ENCODE peak calls at places on chromosomes 2 and 18, in four cellular contexts. M is esophagus muscularis mucosa, G is transverse colon, J is GM12865. S is an unnamed sample.

GRCh38 chr2:182541268-182541667 is 114.4 kb upstream of the PDE1A start:
- DNase-seq in M (no peak), G (no peak), J (peak), S (no peak)

GRCh38 chr2:39469807-39470206 is 32.7 kb upstream of the MAP4K3 start:
- DNase-seq in M (no peak), G (peak), J (peak), S (no peak)

GRCh38 chr2:25832897-25833296 is 45.4 kb downstream of the ASXL2 start:
- DNase-seq in M (no peak), G (no peak), J (no peak), S (no peak)

GRCh38 chr2:134410831-134411231 is 157.0 kb downstream of the MGAT5 start:
- DNase-seq in M (no peak), G (peak), J (no peak), S (no peak)

GRCh38 chr2:20061476-20061875 is 10.0 kb upstream of the LAPTM4A start:
- DNase-seq in M (no peak), G (no peak), J (no peak), S (no peak)

GRCh38 chr2:31125918-31126695 is 12.1 kb downstream of the GALNT14 start:
- DNase-seq in M (peak), G (no peak), J (no peak), S (no peak)

GRCh38 chr2:226649871-226650660 is 149.6 kb downstream of the IRS1 start:
- DNase-seq in M (peak), G (peak), J (peak), S (peak)

GRCh38 chr2:238905224-238905623 is 57.3 kb downstream of the TWIST2 start:
- DNase-seq in M (no peak), G (no peak), J (no peak), S (no peak)

GRCh38 chr2:135257383-135258090 is 205.4 kb downstream of the RAB3GAP1 start:
- DNase-seq in M (peak), G (no peak), J (no peak), S (no peak)

GRCh38 chr2:150676747-150677382 is 189.4 kb upstream of the RND3 start:
- DNase-seq in M (no peak), G (no peak), J (no peak), S (no peak)

GRCh38 chr2:69546646-69547045 is 96.9 kb downstream of the AAK1 start:
- DNase-seq in M (no peak), G (no peak), J (no peak), S (no peak)

GRCh38 chr2:82839046-82839445 is 1620.0 kb downstream of the SUCLG1 start:
- DNase-seq in M (no peak), G (no peak), J (no peak), S (no peak)

GRCh38 chr2:239245872-239246701 is 154.7 kb downstream of the HDAC4 start:
- DNase-seq in M (no peak), G (peak), J (no peak), S (no peak)

GRCh38 chr2:127362486-127362885 is 25.3 kb downstream of the MAP3K2 start:
- DNase-seq in M (no peak), G (no peak), J (no peak), S (no peak)

GRCh38 chr2:22355816-22356433 is 1029.1 kb upstream of the KLHL29 start:
- DNase-seq in M (no peak), G (peak), J (peak), S (peak)

GRCh38 chr2:127611076-127611925 is 34.7 kb upstream of the GPR17 start:
- DNase-seq in M (no peak), G (peak), J (no peak), S (no peak)

GRCh38 chr18:76670564-76671288 is 151.6 kb upstream of the ZNF236 start:
- DNase-seq in M (no peak), G (no peak), J (no peak), S (no peak)

GRCh38 chr2:188978291-188979081 is 4.3 kb downstream of the COL3A1 start:
- DNase-seq in M (no peak), G (no peak), J (peak), S (no peak)

GRCh38 chr2:188979119-188979729 is 5.1 kb downstream of the COL3A1 start:
- DNase-seq in M (no peak), G (no peak), J (no peak), S (no peak)

GRCh38 chr2:188974184-188974583 is at the start of gene COL3A1:
- DNase-seq in M (no peak), G (peak), J (no peak), S (no peak)

GRCh38 chr2:188975497-188976102 is 1.4 kb downstream of the COL3A1 start:
- DNase-seq in M (no peak), G (peak), J (no peak), S (no peak)

GRCh38 chr2:188976545-188977268 is 2.5 kb downstream of the COL3A1 start:
- DNase-seq in M (no peak), G (no peak), J (no peak), S (no peak)
- TF ChIP-seq CTCF in M (peak), G (peak), J (no peak), S (no peak)

GRCh38 chr18:31694297-31694696 is 9.9 kb upstream of the B4GALT6 start:
- DNase-seq in M (no peak), G (no peak), J (no peak), S (no peak)
- TF ChIP-seq CTCF in M (no peak), G (no peak), J (no peak), S (no peak)

DNA sequence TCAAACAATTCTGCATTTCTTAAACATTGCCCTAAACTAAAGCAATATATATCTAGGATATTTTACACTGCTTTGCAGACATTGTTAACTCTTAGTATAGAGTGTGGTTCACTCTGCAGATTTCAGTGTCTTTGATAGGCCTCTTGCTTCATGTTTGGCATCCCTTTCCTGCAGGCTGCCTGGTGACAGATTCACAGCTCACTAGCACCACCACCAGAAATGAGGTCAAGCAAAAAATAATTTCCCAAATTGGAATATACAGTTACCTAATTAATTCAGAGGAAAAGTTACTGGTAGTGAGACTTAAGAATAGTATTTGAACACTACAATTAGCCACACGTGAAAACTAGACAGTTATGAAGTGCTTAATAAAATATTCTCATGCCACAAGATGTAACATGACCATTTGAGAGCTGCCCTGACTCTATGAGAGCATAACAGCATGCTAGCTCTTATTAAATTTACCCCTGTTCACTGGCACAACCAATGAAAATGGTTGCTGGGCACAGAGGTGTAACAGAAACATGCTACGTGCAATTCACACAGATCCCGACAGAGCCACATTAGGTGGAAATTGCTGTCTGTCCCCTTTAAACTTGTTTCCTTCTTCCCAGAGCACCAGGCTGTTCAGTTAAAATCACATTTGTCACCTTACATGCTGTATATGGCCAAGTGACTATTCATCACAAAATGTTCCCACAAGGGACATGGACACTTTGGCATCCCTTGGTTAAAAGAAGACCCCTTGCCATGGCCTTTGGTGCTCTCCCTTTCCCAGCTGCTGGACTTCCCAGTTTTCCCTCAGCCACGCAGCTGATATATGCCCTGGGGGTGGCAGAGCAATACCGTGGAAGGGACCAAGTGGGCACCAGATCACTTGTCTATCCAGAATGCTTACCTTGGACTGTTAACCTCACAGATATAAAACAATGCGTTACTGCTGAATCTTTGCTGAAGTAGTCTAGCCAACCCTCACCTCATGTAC is 35.7 kb downstream of the PAIP2B start:
- DNase-seq in M (peak), G (no peak), J (no peak), S (no peak)
- TF ChIP-seq CTCF in M (peak), G (no peak), J (no peak), S (peak)

GRCh38 chr2:73947412-73948018 is 20.8 kb downstream of the DGUOK start:
- DNase-seq in M (no peak), G (no peak), J (no peak), S (no peak)
- TF ChIP-seq CTCF in M (no peak), G (no peak), J (no peak), S (no peak)

GRCh38 chr2:58557166-58557565 is 316.0 kb upstream of the FANCL start:
- DNase-seq in M (no peak), G (no peak), J (no peak), S (no peak)

GRCh38 chr2:58558866-58559265 is 317.7 kb upstream of the FANCL start:
- DNase-seq in M (no peak), G (no peak), J (no peak), S (no peak)

GRCh38 chr2:58553522-58553921 is 312.4 kb upstream of the FANCL start:
- DNase-seq in M (no peak), G (no peak), J (no peak), S (no peak)

DNA sequence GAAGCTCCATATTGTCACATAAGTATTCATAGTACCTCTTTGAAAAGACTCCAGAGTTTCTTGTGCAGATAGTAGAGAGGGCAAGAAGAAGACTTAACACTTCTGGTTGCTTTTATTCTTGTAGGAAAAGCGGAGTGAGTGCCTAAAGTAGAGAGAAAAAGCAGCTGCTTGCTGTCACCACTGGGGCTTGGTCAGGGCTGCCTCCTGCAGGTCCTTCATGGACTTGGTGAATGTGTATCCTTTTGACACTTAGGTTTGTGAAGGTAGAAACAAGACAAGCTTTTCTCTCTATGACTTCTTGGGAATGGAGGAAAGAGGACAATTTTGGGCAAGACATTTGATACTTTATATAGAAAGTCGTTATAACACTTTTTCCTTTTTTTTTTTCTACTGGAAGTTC is 312.8 kb upstream of the FANCL start:
- DNase-seq in M (no peak), G (no peak), J (peak), S (no peak)
- TF ChIP-seq CTCF in M (no peak), G (no peak), J (peak), S (peak)